ENCODE peak calls at places on chromosome 11, in six cellular contexts. G is hepatocyte, O is GM12878, B is neural progenitor cell, T is epithelial cell of esophagus, M is cardiac fibroblast. N is an unnamed sample.

GRCh38 chr11:35216962-35217667 is 78.1 kb downstream of the CD44 start:
- DNase-seq in B (no peak), T (no peak), O (no peak), G (no peak), M (no peak), N (peak)

GRCh38 chr11:47917643-47918369 is 62.6 kb upstream of the PTPRJ start:
- DNase-seq in O (no peak), G (peak), T (peak), M (peak), B (no peak), N (peak)

GRCh38 chr11:116506446-116506845 is 266.3 kb downstream of the BUD13 start:
- DNase-seq in B (no peak), M (no peak), G (no peak), O (no peak), T (no peak), N (no peak)

GRCh38 chr11:5198285-5198684 is 2.2 kb downstream of the OR51V1 start:
- DNase-seq in B (no peak), G (no peak), O (no peak), M (no peak), T (no peak), N (no peak)

GRCh38 chr11:116535954-116536353 is 236.8 kb downstream of the BUD13 start:
- DNase-seq in T (no peak), O (no peak), B (peak), G (no peak), M (no peak), N (no peak)

GRCh38 chr11:28835790-28836189 is 727.6 kb downstream of the METTL15 start:
- DNase-seq in G (peak), O (no peak), M (peak), B (no peak), T (peak), N (no peak)

GRCh38 chr11:126440792-126441514 is 85.5 kb downstream of the ST3GAL4 start:
- DNase-seq in M (peak), T (peak), B (peak), O (no peak), G (peak), N (peak)

GRCh38 chr11:76756341-76756771 is 26.8 kb upstream of the TSKU start:
- DNase-seq in O (no peak), T (no peak), M (no peak), G (no peak), B (no peak), N (no peak)

GRCh38 chr11:76823481-76824028 is 37.2 kb upstream of the ACER3 start:
- DNase-seq in G (no peak), T (peak), M (peak), O (no peak), B (no peak), N (no peak)

GRCh38 chr11:291281-292210 is 2.6 kb downstream of the PGGHG start:
- DNase-seq in G (no peak), O (no peak), T (no peak), B (no peak), M (no peak), N (no peak)

GRCh38 chr11:73184953-73185671 is 33.0 kb upstream of the P2RY2 start:
- DNase-seq in B (peak), T (peak), O (no peak), M (peak), G (peak), N (no peak)

GRCh38 chr11:76610871-76611475 is 59.6 kb downstream of the LRRC32 start:
- DNase-seq in B (no peak), T (no peak), O (no peak), M (no peak), G (no peak), N (no peak)

GRCh38 chr11:35546317-35546716 is 20.9 kb upstream of the PAMR1 start:
- DNase-seq in T (no peak), G (no peak), O (no peak), B (no peak), M (peak), N (no peak)

GRCh38 chr11:5241461-5241860 is 7.2 kb upstream of the HBD start:
- DNase-seq in G (no peak), T (no peak), M (no peak), B (no peak), O (no peak), N (no peak)

GRCh38 chr11:39664023-39664422 is 1795.4 kb downstream of the LRRC4C start:
- DNase-seq in B (no peak), M (no peak), T (no peak), O (no peak), G (no peak), N (no peak)

GRCh38 chr11:68315581-68315920 is 3.2 kb downstream of the LRP5 start:
- DNase-seq in T (no peak), G (no peak), M (no peak), B (no peak), O (no peak), N (no peak)

GRCh38 chr11:130099356-130099755 is 29.7 kb downstream of the APLP2 start:
- DNase-seq in T (no peak), G (no peak), B (no peak), M (peak), O (no peak), N (no peak)

GRCh38 chr11:6647282-6647679 is 8.3 kb downstream of the DCHS1 start:
- DNase-seq in O (no peak), G (peak), M (peak), B (no peak), T (no peak), N (no peak)
- H3K4me3 ChIP-seq in O (no peak), G (no peak), M (no peak), B (no peak), T (no peak), N (no peak)

GRCh38 chr11:43269229-43269928 is 42.4 kb upstream of the API5 start:
- DNase-seq in T (no peak), M (no peak), O (no peak), G (no peak), B (peak), N (no peak)
- H3K4me3 ChIP-seq in T (no peak), M (no peak), O (no peak), G (no peak), B (peak), N (no peak)

GRCh38 chr11:1498262-1498661 is 11.7 kb upstream of the MOB2 start:
- DNase-seq in O (no peak), T (no peak), B (no peak), M (no peak), G (no peak), N (no peak)
- H3K4me3 ChIP-seq in O (no peak), T (no peak), B (no peak), M (no peak), G (no peak), N (no peak)

GRCh38 chr11:64355078-64355940 is 3.7 kb upstream of the RPS6KA4 start:
- DNase-seq in O (no peak), M (peak), T (peak), B (peak), G (peak), N (peak)
- H3K4me3 ChIP-seq in O (no peak), M (peak), T (no peak), B (no peak), G (no peak), N (no peak)

GRCh38 chr11:123559418-123559817 is 95.0 kb downstream of the SCN3B start:
- DNase-seq in T (no peak), B (peak), O (no peak), M (peak), G (no peak), N (no peak)

GRCh38 chr11:123562829-123563228 is 91.6 kb downstream of the SCN3B start:
- DNase-seq in B (no peak), T (no peak), M (no peak), O (no peak), G (no peak), N (no peak)

GRCh38 chr11:123562166-123562565 is 92.3 kb downstream of the SCN3B start:
- DNase-seq in O (no peak), G (no peak), M (no peak), T (no peak), B (no peak), N (no peak)

GRCh38 chr11:123560001-123560400 is 94.4 kb downstream of the SCN3B start:
- DNase-seq in T (peak), G (peak), B (peak), O (no peak), M (peak), N (no peak)

DNA sequence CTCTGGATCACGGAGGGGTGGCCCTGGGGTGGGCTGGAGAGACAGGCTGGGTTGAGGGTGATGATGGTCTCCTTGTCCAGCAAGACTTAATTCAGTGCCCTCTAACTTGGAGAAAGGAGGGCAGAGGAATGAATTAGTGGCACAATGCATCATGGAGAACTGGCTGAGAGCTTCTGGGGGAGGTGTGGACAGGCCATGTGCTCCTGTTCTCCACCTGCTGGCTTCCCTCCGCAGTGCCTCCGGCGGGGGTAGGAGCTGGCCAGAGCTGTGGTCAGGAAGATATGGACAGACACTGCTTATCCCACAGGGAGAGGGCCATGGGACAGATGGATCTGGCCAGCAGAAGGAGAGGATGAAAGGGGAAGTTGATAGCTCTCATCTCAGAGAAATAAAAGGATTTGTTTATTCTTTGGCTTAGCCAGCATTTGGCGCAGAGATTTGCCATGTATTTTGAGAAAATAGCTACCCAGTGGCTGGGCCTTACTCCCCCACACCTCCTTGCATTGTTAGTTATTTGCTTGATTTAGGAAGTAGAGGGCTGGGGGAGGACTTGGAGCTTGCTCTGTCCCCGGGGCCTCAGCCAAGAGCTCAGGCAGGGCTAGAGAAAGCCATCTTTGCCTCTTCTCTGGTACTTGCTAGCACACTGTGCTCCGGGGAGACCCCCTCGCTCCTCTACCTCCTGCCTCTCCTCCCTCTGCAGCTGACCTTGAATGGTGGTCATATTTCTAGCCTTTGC is 93.2 kb downstream of the SCN3B start:
- DNase-seq in M (peak), G (peak), T (peak), B (peak), O (no peak), N (no peak)
- H3K4me3 ChIP-seq in M (peak), G (no peak), T (no peak), B (no peak), O (peak), N (no peak)

GRCh38 chr11:13692172-13692571 is 23.7 kb downstream of the FAR1 start:
- DNase-seq in M (no peak), B (no peak), G (no peak), T (peak), O (no peak), N (no peak)
- H3K4me3 ChIP-seq in M (no peak), B (no peak), G (no peak), T (no peak), O (no peak), N (no peak)

DNA sequence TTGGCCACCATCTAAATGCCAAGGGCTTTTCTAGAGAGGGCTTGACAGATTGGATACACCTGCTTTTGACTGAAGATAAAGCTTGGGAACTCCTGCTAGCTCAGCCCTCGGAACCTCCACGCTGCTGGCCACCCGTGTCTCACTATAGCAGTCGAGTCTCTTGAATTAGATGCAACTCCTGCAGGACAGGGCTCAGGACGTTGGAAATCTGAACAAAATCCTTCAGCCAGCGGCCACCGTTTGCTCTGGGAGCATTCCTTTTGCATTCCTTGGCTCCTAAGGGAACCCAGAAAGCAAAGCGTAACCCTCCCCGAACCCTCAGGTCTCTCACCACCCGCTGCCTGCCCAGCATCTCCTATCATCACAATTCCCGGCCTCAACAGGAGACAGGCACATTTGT is 77.8 kb downstream of the GRIK4 start:
- DNase-seq in M (no peak), O (no peak), T (no peak), G (no peak), B (no peak), N (no peak)
- H3K4me3 ChIP-seq in M (no peak), O (no peak), T (no peak), G (no peak), B (no peak), N (no peak)